ENCODE peak calls at places on chromosomes 11 and 22, in five cellular contexts. X is cerebellum, Y is HCEC 1CT, U is amniotic stem cell, L is spleen. J is an unnamed sample.

GRCh38 chr22:20002661-20003060 is 14.0 kb downstream of the ARVCF start:
- DNase-seq in X (no peak), Y (no peak), U (no peak), L (peak; percentile 1), J (peak; percentile 1)

GRCh38 chr11:12319734-12320387 is 57.5 kb upstream of the PARVA start:
- DNase-seq in X (no peak), Y (no peak), U (no peak), L (no peak), J (no peak)

GRCh38 chr22:39454385-39454871 is 2.4 kb upstream of the MGAT3 start:
- DNase-seq in X (no peak), Y (no peak), U (no peak), L (no peak), J (peak; percentile 75)

GRCh38 chr11:14587203-14587602 is 56.4 kb upstream of the PDE3B start:
- DNase-seq in X (peak; percentile 41), Y (no peak), U (no peak), L (no peak), J (no peak)

GRCh38 chr11:12975149-12975548 is 34.0 kb upstream of the RASSF10 start:
- DNase-seq in X (no peak), Y (no peak), U (no peak), L (no peak), J (no peak)

GRCh38 chr11:99271527-99271926 is 250.8 kb downstream of the CNTN5 start:
- DNase-seq in X (no peak), Y (no peak), U (no peak), L (no peak), J (no peak)

GRCh38 chr22:19401483-19401882 is 30.1 kb downstream of the HIRA start:
- DNase-seq in X (no peak), Y (no peak), U (no peak), L (no peak), J (no peak)

GRCh38 chr22:44100411-44100810 is 76.3 kb downstream of the PARVB start:
- DNase-seq in X (no peak), Y (no peak), U (no peak), L (peak; percentile 51), J (peak; percentile 32)

GRCh38 chr11:2302280-2302843 is 549 bp downstream of the TSPAN32 start:
- DNase-seq in X (no peak), Y (no peak), U (no peak), L (peak; percentile 85), J (peak; percentile 70)

GRCh38 chr11:73147771-73148681 is 5.9 kb upstream of the FCHSD2 start:
- DNase-seq in X (peak; percentile 77), Y (no peak), U (no peak), L (peak; percentile 77), J (peak; percentile 80)

GRCh38 chr11:60939301-60939700 is 12.7 kb downstream of the SLC15A3 start:
- DNase-seq in X (no peak), Y (no peak), U (no peak), L (no peak), J (no peak)

GRCh38 chr11:45919806-45920530 is 2.3 kb upstream of the PEX16 start:
- DNase-seq in X (no peak), Y (no peak), U (no peak), L (peak; percentile 76), J (peak; percentile 30)

GRCh38 chr11:105226062-105226461 is 86.5 kb upstream of the CARD18 start:
- DNase-seq in X (no peak), Y (no peak), U (no peak), L (no peak), J (no peak)

GRCh38 chr11:110951041-110951440 is 238.8 kb upstream of the ARHGAP20 start:
- DNase-seq in X (no peak), Y (no peak), U (no peak), L (no peak), J (no peak)

GRCh38 chr22:37366601-37367000 is 60.7 kb downstream of the ELFN2 start:
- DNase-seq in X (no peak), Y (no peak), U (no peak), L (no peak), J (no peak)

GRCh38 chr11:77457340-77457739 is 16.6 kb downstream of the PAK1 start:
- DNase-seq in X (no peak), Y (no peak), U (no peak), L (no peak), J (no peak)

GRCh38 chr11:63847363-63847762 is 8.5 kb downstream of the MARK2 start:
- DNase-seq in X (no peak), Y (no peak), U (no peak), L (no peak), J (no peak)

GRCh38 chr11:119910056-119910455 is 181.1 kb upstream of the NECTIN1 start:
- DNase-seq in X (no peak), Y (no peak), U (no peak), L (no peak), J (no peak)

GRCh38 chr11:5712507-5712906 is 22.9 kb downstream of the TRIM22 start:
- DNase-seq in X (no peak), Y (no peak), U (no peak), L (no peak), J (no peak)

GRCh38 chr11:77140231-77140959 is 12.3 kb downstream of the MYO7A start:
- DNase-seq in X (no peak), Y (peak; percentile 38), U (no peak), L (no peak), J (peak; percentile 50)

J was measured in kidney.